ENCODE peak calls at places on chromosomes 5 and 9, in eight cellular contexts. Q, R, N, H, S, O, B and T are unnamed samples.

GRCh38 chr9:19488721-19489120 is 79.9 kb downstream of the ACER2 start:
- DNase-seq in Q (no peak), R (no peak), H (no peak), N (no peak), O (no peak), S (no peak), B (no peak), T (no peak)

GRCh38 chr5:113057437-113058052 is 80.9 kb downstream of the DCP2 start:
- DNase-seq in O (no peak), R (no peak), S (peak; percentile 42), Q (no peak), B (no peak), H (no peak), N (no peak), T (no peak)

GRCh38 chr5:40089269-40089668 is 590.4 kb upstream of the PTGER4 start:
- DNase-seq in O (peak; percentile 37), H (no peak), N (no peak), B (no peak), S (peak; percentile 55), R (no peak), Q (peak; percentile 2), T (no peak)

GRCh38 chr5:115947260-115947659 is 15.0 kb upstream of the LVRN start:
- DNase-seq in Q (peak; percentile 36), N (peak; percentile 84), R (no peak), H (no peak), O (no peak), S (no peak), B (no peak), T (no peak)

GRCh38 chr9:134897584-134898170 is 17.1 kb downstream of the FCN2 start:
- DNase-seq in Q (no peak), S (no peak), N (no peak), O (no peak), R (no peak), H (no peak), B (no peak), T (no peak)

GRCh38 chr5:41932770-41933169 is 7.7 kb downstream of the FBXO4 start:
- DNase-seq in H (no peak), R (no peak), S (no peak), O (no peak), N (no peak), B (no peak), Q (no peak), T (no peak)

GRCh38 chr9:136246849-136247550 is 1.4 kb upstream of the QSOX2 start:
- DNase-seq in B (no peak), Q (no peak), R (no peak), N (no peak), H (no peak), O (no peak), S (no peak), T (no peak)

GRCh38 chr9:133956520-133957076 is 35.5 kb downstream of the VAV2 start:
- DNase-seq in O (no peak), R (no peak), B (no peak), H (peak; percentile 51), N (peak; percentile 49), Q (peak; percentile 34), S (peak; percentile 37), T (no peak)

GRCh38 chr9:38439291-38439915 is 15.1 kb upstream of the IGFBPL1 start:
- DNase-seq in Q (no peak), O (no peak), H (no peak), N (no peak), B (no peak), S (no peak), R (no peak), T (no peak)

GRCh38 chr5:38600334-38601045 is 44.0 kb upstream of the LIFR start:
- DNase-seq in Q (peak; percentile 34), S (no peak), N (no peak), B (no peak), R (no peak), O (peak; percentile 63), H (no peak), T (no peak)

GRCh38 chr9:86287013-86287412 is 4.7 kb upstream of the ISCA1 start:
- DNase-seq in R (peak; percentile 7), S (peak; percentile 82), Q (peak; percentile 56), B (peak; percentile 55), H (peak; percentile 63), N (peak; percentile 63), O (peak; percentile 39), T (no peak)

GRCh38 chr5:128014578-128014977 is 69.0 kb upstream of the SLC12A2 start:
- DNase-seq in Q (no peak), N (no peak), R (no peak), S (no peak), H (no peak), O (no peak), B (no peak), T (no peak)

GRCh38 chr9:126864771-126865170 is 4.3 kb downstream of the ZBTB34 start:
- DNase-seq in R (no peak), B (no peak), O (no peak), S (no peak), N (no peak), Q (no peak), H (no peak), T (no peak)

GRCh38 chr5:129271309-129271708 is 176.8 kb downstream of the ISOC1 start:
- DNase-seq in B (no peak), O (peak; percentile 49), N (no peak), Q (no peak), H (peak; percentile 10), S (peak; percentile 53), R (no peak), T (no peak)

GRCh38 chr5:72467987-72468386 is 39.2 kb downstream of the ZNF366 start:
- DNase-seq in B (no peak), R (no peak), N (peak; percentile 78), H (no peak), O (peak; percentile 80), S (no peak), Q (peak; percentile 80), T (no peak)

GRCh38 chr5:108375768-108376167 is 6.1 kb downstream of the FBXL17 start:
- DNase-seq in S (no peak), O (no peak), H (no peak), B (no peak), Q (no peak), R (no peak), N (no peak), T (no peak)

GRCh38 chr5:150209020-150209635 is 19.3 kb downstream of the SLC6A7 start:
- DNase-seq in R (no peak), N (peak; percentile 64), O (peak; percentile 77), S (peak; percentile 39), Q (peak; percentile 85), H (no peak), B (no peak), T (no peak)

GRCh38 chr5:35016179-35017056 is 31.3 kb downstream of the AGXT2 start:
- DNase-seq in Q (no peak), B (no peak), H (no peak), O (no peak), S (no peak), N (no peak), R (no peak), T (no peak)

GRCh38 chr5:108858959-108859358 is 111.3 kb downstream of the FER start:
- DNase-seq in N (peak; percentile 66), Q (peak; percentile 5), R (no peak), B (no peak), O (peak; percentile 15), H (no peak), S (no peak), T (peak; percentile 58)

GRCh38 chr5:61578858-61579503 is 246.9 kb downstream of the ZSWIM6 start:
- DNase-seq in O (no peak), N (peak; percentile 49), S (no peak), B (no peak), R (no peak), H (no peak), Q (peak; percentile 32), T (no peak)

GRCh38 chr5:178323541-178323865 is 90.9 kb upstream of the PHYKPL start:
- DNase-seq in R (no peak), N (no peak), H (no peak), Q (no peak), B (no peak), O (no peak), S (no peak), T (no peak)

GRCh38 chr5:43017438-43017820 is 22.7 kb downstream of the ANXA2R start:
- DNase-seq in O (peak; percentile 56), H (peak; percentile 54), R (no peak), N (peak; percentile 48), Q (peak; percentile 53), B (peak; percentile 35), S (peak; percentile 55), T (no peak)
- TF ChIP-seq EZH2 in O (no peak), H (no peak), R (no peak), N (no peak), Q (no peak), B (no peak), S (no peak), T (no peak)

DNA sequence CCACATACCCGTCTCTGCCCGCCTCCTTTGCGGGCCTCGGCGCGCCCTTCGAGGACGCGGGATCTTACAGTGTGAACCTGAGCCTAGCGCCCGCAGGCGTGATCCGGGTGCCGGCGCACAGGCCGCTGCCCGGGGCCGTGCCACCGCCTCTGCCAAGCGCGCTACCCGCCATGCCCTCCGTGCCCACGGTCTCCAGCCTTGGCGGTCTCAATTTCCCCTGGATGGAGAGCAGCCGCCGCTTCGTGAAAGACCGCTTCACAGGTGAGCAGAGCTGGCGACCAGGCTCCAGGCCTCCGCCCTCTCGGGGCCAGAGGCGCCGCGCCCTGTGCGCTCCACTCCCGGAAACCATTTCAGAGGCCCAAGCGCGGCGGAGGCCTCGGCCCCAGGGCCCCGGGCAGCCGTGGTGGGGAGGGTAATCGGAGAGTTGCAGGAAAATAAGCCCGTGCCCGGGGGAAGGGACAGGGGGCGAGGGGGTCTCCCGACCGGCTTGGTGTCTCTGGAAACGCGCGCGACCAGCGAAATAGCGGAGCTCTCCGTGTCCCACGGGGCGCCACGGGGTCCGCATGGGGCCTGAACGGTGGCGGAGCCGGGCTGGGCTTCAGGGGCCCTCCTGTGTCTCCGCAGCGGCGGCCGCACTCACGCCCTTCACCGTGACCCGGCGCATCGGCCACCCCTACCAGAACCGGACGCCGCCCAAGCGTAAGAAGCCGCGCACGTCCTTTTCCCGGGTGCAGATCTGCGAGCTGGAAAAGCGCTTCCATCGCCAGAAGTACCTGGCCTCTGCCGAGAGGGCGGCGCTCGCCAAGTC is 682 bp downstream of the TLX3 start:
- DNase-seq in Q (no peak), B (no peak), S (peak; percentile 68), H (no peak), N (no peak), R (no peak), O (no peak), T (no peak)
- TF ChIP-seq EZH2 in Q (peak; percentile 81), B (no peak), S (peak; percentile 96), H (peak; percentile 52), N (no peak), R (no peak), O (no peak), T (no peak)

GRCh38 chr5:52893105-52893504 is 96.0 kb upstream of the ITGA2 start:
- DNase-seq in H (no peak), S (no peak), N (peak; percentile 80), R (no peak), O (peak; percentile 23), Q (peak; percentile 85), B (no peak), T (no peak)
- TF ChIP-seq EZH2 in H (no peak), S (no peak), N (no peak), R (no peak), O (no peak), Q (no peak), B (no peak), T (no peak)

GRCh38 chr9:32783168-32783891 is at the start of gene TMEM215:
- DNase-seq in S (peak; percentile 88), H (peak; percentile 49), R (no peak), B (no peak), N (no peak), Q (peak; percentile 13), O (no peak), T (no peak)
- TF ChIP-seq EZH2 in S (peak; percentile 92), H (peak; percentile 62), R (no peak), B (no peak), N (no peak), Q (peak; percentile 47), O (no peak), T (no peak)

GRCh38 chr5:158810615-158811014 is 289.1 kb downstream of the EBF1 start:
- DNase-seq in O (no peak), B (no peak), Q (no peak), R (no peak), H (no peak), N (no peak), S (no peak), T (no peak)
- TF ChIP-seq EZH2 in O (no peak), B (no peak), Q (no peak), R (no peak), H (no peak), N (no peak), S (no peak), T (no peak)